ENCODE peak calls at places on chromosome X, in seven cellular contexts. A, T, U, N, P, R and S are unnamed samples.

GRCh38 chrX:53729756-53730155 is 43.2 kb upstream of the HUWE1 start:
- DNase-seq in A (no peak), T (no peak), U (no peak), N (no peak), P (no peak), R (no peak), S (no peak)

GRCh38 chrX:70025464-70025863 is 24.3 kb downstream of the AWAT2 start:
- DNase-seq in A (no peak), T (no peak), U (no peak), N (no peak), P (no peak), R (no peak), S (no peak)

GRCh38 chrX:45697591-45697990 is 496.9 kb upstream of the DIPK2B start:
- DNase-seq in A (no peak), T (no peak), U (no peak), N (peak; percentile 61), P (peak; percentile 40), R (no peak), S (peak; percentile 51)

GRCh38 chrX:150926791-150927190 is 28.3 kb upstream of the CD99L2 start:
- DNase-seq in A (no peak), T (no peak), U (no peak), N (no peak), P (no peak), R (no peak), S (no peak)

GRCh38 chrX:2748171-2748814 is 3.5 kb upstream of the XG start:
- DNase-seq in A (no peak), T (no peak), U (no peak), N (no peak), P (no peak), R (no peak), S (no peak)

GRCh38 chrX:102651968-102652744 is 873 bp downstream of the GPRASP1 start:
- DNase-seq in A (peak; percentile 11), T (peak; percentile 19), U (peak; percentile 49), N (peak; percentile 15), P (no peak), R (no peak), S (no peak)

GRCh38 chrX:1448793-1449580 is 3.7 kb downstream of the ASMTL start:
- DNase-seq in A (no peak), T (no peak), U (peak; percentile 25), N (no peak), P (no peak), R (no peak), S (no peak)

GRCh38 chrX:120115438-120115963 is at the start of gene RHOXF1:
- DNase-seq in A (no peak), T (no peak), U (no peak), N (no peak), P (no peak), R (no peak), S (no peak)

GRCh38 chrX:20680998-20681397 is 414.3 kb upstream of the RPS6KA3 start:
- DNase-seq in A (no peak), T (no peak), U (no peak), N (peak; percentile 70), P (no peak), R (peak; percentile 2), S (no peak)

GRCh38 chrX:1578511-1579173 is 12.8 kb upstream of the AKAP17A start:
- DNase-seq in A (no peak), T (no peak), U (no peak), N (no peak), P (no peak), R (no peak), S (no peak)

GRCh38 chrX:154775611-154776349 is 13.1 kb downstream of the DKC1 start:
- DNase-seq in A (no peak), T (peak; percentile 19), U (no peak), N (peak; percentile 89), P (no peak), R (peak; percentile 17), S (no peak)

GRCh38 chrX:104112326-104112951 is at the start of gene ZCCHC18:
- DNase-seq in A (peak; percentile 77), T (no peak), U (peak; percentile 89), N (peak; percentile 6), P (no peak), R (peak; percentile 13), S (no peak)

GRCh38 chrX:119093991-119094741 is 21.4 kb downstream of the CT47C1 start:
- DNase-seq in A (no peak), T (no peak), U (no peak), N (no peak), P (no peak), R (no peak), S (no peak)

GRCh38 chrX:42386681-42387080 is 391.3 kb downstream of the PPP1R2C start:
- DNase-seq in A (no peak), T (no peak), U (no peak), N (no peak), P (no peak), R (no peak), S (no peak)

GRCh38 chrX:104641176-104641575 is 75.2 kb downstream of the IL1RAPL2 start:
- DNase-seq in A (no peak), T (no peak), U (no peak), N (no peak), P (no peak), R (peak; percentile 4), S (no peak)

GRCh38 chrX:132591719-132592275 is 103.0 kb upstream of the MBNL3 start:
- DNase-seq in A (no peak), T (no peak), U (no peak), N (no peak), P (no peak), R (no peak), S (no peak)

GRCh38 chrX:107599371-107599970 is 28.8 kb upstream of the PRPS1 start:
- DNase-seq in A (no peak), T (no peak), U (no peak), N (no peak), P (no peak), R (no peak), S (no peak)

GRCh38 chrX:153669901-153670731 is 3.5 kb downstream of the PNCK start:
- DNase-seq in A (no peak), T (no peak), U (no peak), N (no peak), P (no peak), R (no peak), S (no peak)

GRCh38 chrX:107626916-107627315 is 1.4 kb upstream of the PRPS1 start:
- DNase-seq in A (no peak), T (no peak), U (no peak), N (no peak), P (no peak), R (no peak), S (no peak)

GRCh38 chrX:16567681-16568080 is 82.3 kb upstream of the S100G start:
- DNase-seq in A (no peak), T (no peak), U (no peak), N (no peak), P (no peak), R (no peak), S (no peak)

GRCh38 chrX:139112432-139112831 is 400.9 kb upstream of the FGF13 start:
- DNase-seq in A (no peak), T (no peak), U (no peak), N (peak; percentile 49), P (no peak), R (no peak), S (no peak)

GRCh38 chrX:106921637-106922036 is 1.4 kb downstream of the CLDN2 start:
- DNase-seq in A (no peak), T (no peak), U (no peak), N (no peak), P (no peak), R (no peak), S (no peak)

GRCh38 chrX:45622538-45622937 is 421.9 kb upstream of the DIPK2B start:
- DNase-seq in A (no peak), T (no peak), U (no peak), N (peak; percentile 51), P (peak; percentile 57), R (no peak), S (no peak)

GRCh38 chrX:42531431-42531830 is 246.5 kb downstream of the PPP1R2C start:
- DNase-seq in A (no peak), T (no peak), U (no peak), N (no peak), P (no peak), R (no peak), S (no peak)

GRCh38 chrX:25034889-25035288 is 19.1 kb upstream of the ARX start:
- DNase-seq in A (no peak), T (no peak), U (no peak), N (peak; percentile 6), P (no peak), R (peak; percentile 69), S (no peak)

GRCh38 chrX:20454117-20454516 is 187.4 kb upstream of the RPS6KA3 start:
- DNase-seq in A (no peak), T (no peak), U (no peak), N (peak; percentile 56), P (no peak), R (no peak), S (no peak)

GRCh38 chrX:130631011-130631410 is 229.2 kb downstream of the RBMX2 start:
- DNase-seq in A (no peak), T (no peak), U (no peak), N (no peak), P (no peak), R (no peak), S (no peak)

GRCh38 chrX:72635930-72636329 is 63.3 kb upstream of the HDAC8 start:
- DNase-seq in A (no peak), T (no peak), U (no peak), N (no peak), P (no peak), R (no peak), S (no peak)